ENCODE peak calls at places on chromosomes 12 and 14, in five cellular contexts. N is H9, H is IMR-90, D is mesenchymal stem cell, B is H1. P is an unnamed sample.

GRCh38 chr12:8559676-8560075 is 19.0 kb upstream of the CLEC4E start:
- DNase-seq in N (no peak), H (no peak), D (no peak), B (no peak), P (no peak)

GRCh38 chr14:75520852-75521251 is 1.4 kb upstream of the BATF start:
- DNase-seq in N (no peak), H (no peak), D (no peak), B (no peak), P (no peak)

GRCh38 chr14:29607129-29607528 is 320.5 kb downstream of the PRKD1 start:
- DNase-seq in N (no peak), H (no peak), D (peak; percentile 6), B (no peak), P (no peak)

GRCh38 chr12:49170924-49171323 is 18.0 kb downstream of the TUBA1A start:
- DNase-seq in N (no peak), H (no peak), D (no peak), B (no peak), P (no peak)

GRCh38 chr12:51533799-51534198 is 57.2 kb upstream of the SCN8A start:
- DNase-seq in N (peak; percentile 23), H (peak; percentile 36), D (peak; percentile 33), B (no peak), P (no peak)

GRCh38 chr14:28756896-28757570 is 9.6 kb upstream of the FOXG1 start:
- DNase-seq in N (peak; percentile 62), H (peak; percentile 54), D (peak; percentile 51), B (no peak), P (no peak)

GRCh38 chr12:126936181-126936851 is 1330.7 kb upstream of the TMEM132C start:
- DNase-seq in N (no peak), H (no peak), D (no peak), B (no peak), P (no peak)

GRCh38 chr12:51686727-51687126 is 95.7 kb downstream of the SCN8A start:
- DNase-seq in N (no peak), H (peak; percentile 42), D (peak; percentile 9), B (no peak), P (no peak)

GRCh38 chr12:40921563-40922163 is 229.4 kb downstream of the CNTN1 start:
- DNase-seq in N (no peak), H (peak; percentile 19), D (peak; percentile 25), B (no peak), P (no peak)

GRCh38 chr14:24234095-24235020 is 1.6 kb downstream of the GMPR2 start:
- DNase-seq in N (no peak), H (no peak), D (no peak), B (no peak), P (no peak)

GRCh38 chr12:14260011-14260993 is 105.2 kb upstream of the ATF7IP start:
- DNase-seq in N (peak; percentile 99), H (peak; percentile 93), D (peak; percentile 91), B (peak; percentile 93), P (peak; percentile 86)

GRCh38 chr14:51846631-51847488 is 13.6 kb upstream of the GNG2 start:
- DNase-seq in N (peak; percentile 81), H (peak; percentile 53), D (peak; percentile 84), B (peak; percentile 46), P (peak; percentile 87)

GRCh38 chr12:43104524-43104923 is 447.5 kb downstream of the ADAMTS20 start:
- DNase-seq in N (no peak), H (peak; percentile 64), D (no peak), B (no peak), P (no peak)

GRCh38 chr12:97404549-97404948 is 58.1 kb upstream of the RMST start:
- DNase-seq in N (peak; percentile 75), H (peak; percentile 6), D (peak; percentile 24), B (no peak), P (peak; percentile 38)

GRCh38 chr12:94875525-94875924 is 128.0 kb downstream of the NDUFA12 start:
- DNase-seq in N (peak; percentile 66), H (no peak), D (no peak), B (no peak), P (no peak)

GRCh38 chr12:34604227-34604626 is 581.9 kb downstream of the ALG10 start:
- DNase-seq in N (no peak), H (no peak), D (no peak), B (no peak), P (no peak)

GRCh38 chr12:80565276-80565675 is 121.2 kb downstream of the PTPRQ start:
- DNase-seq in N (no peak), H (peak; percentile 84), D (peak; percentile 42), B (no peak), P (no peak)

GRCh38 chr14:37870947-37871346 is 275.5 kb downstream of the TTC6 start:
- DNase-seq in N (no peak), H (no peak), D (no peak), B (no peak), P (no peak)

GRCh38 chr12:124233041-124233836 is 61.7 kb upstream of the RFLNA start:
- DNase-seq in N (no peak), H (peak; percentile 84), D (peak; percentile 94), B (no peak), P (no peak)

GRCh38 chr14:105059035-105059916 is 6.0 kb downstream of the GPR132 start:
- DNase-seq in N (peak; percentile 60), H (no peak), D (no peak), B (no peak), P (no peak)

GRCh38 chr14:20489093-20489994 is 16.0 kb upstream of the RNASE10 start:
- DNase-seq in N (no peak), H (peak; percentile 28), D (no peak), B (no peak), P (no peak)

GRCh38 chr12:65999564-66000280 is 130.8 kb downstream of the LLPH start:
- DNase-seq in N (no peak), H (peak; percentile 65), D (no peak), B (no peak), P (no peak)

GRCh38 chr14:106094654-106095189 is 568.3 kb downstream of the TMEM121 start:
- DNase-seq in N (no peak), H (no peak), D (no peak), B (no peak), P (no peak)

GRCh38 chr14:94062344-94062904 is 18.6 kb downstream of the DDX24 start:
- DNase-seq in N (no peak), H (peak; percentile 64), D (no peak), B (no peak), P (no peak)

GRCh38 chr14:70907172-70907995 is at the start of gene PCNX1:
- DNase-seq in N (peak; percentile 91), H (peak; percentile 79), D (peak; percentile 86), B (peak; percentile 64), P (peak; percentile 86)

GRCh38 chr14:70906785-70907171 is 481 bp upstream of the PCNX1 start:
- DNase-seq in N (no peak), H (no peak), D (peak; percentile 29), B (no peak), P (no peak)

GRCh38 chr14:70908918-70909641 is 1.8 kb downstream of the PCNX1 start:
- DNase-seq in N (no peak), H (no peak), D (no peak), B (no peak), P (no peak)

GRCh38 chr14:70909788-70910614 is 2.7 kb downstream of the PCNX1 start:
- DNase-seq in N (no peak), H (no peak), D (peak; percentile 28), B (no peak), P (no peak)

DNA sequence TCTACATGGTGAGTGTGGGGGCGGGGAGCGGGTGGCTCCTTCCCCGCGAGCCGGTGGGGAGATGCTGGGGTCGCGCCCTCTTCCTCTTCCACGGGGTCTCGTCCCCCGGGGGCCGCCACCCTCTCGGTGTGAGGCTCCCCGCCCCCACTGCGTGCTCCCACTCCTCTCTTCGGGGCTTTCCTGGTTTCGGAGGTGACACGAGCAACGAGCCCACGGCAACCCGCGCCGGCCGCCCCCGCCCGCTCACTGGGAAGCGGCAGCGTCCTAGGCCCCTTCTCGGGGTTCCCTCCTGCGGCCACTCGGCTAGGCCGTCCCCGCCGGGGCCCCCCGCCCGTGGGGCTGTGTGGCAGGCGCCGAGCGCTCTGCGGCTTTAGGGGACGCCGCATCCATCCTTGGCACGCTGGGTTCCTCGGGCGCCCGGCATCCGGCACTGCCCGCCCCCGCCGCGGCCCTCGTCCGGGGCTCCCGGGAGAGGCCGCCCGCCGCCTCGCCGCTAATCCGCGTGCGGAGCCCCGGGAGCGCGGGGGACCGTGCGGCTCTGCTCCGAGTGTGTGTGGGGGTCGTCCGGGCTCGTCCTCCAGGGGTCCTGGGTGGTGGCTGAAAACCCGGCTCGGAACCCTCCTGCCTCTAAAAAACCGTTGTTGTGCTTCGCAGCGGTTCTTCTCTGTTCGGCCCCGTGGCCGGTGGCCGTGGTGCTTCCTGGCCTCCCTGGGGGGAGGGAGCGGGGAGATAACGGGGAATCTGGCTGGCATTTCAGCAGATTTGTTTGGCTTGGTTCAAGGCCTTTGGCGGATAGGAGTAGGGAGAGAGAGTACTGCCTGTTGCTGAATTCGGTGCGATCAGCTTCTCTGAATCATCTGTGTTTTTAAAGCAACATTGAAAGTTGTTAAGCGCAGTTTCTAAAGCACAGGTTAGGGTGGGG is 998 bp downstream of the PCNX1 start:
- DNase-seq in N (peak; percentile 64), H (peak; percentile 69), D (peak; percentile 64), B (peak; percentile 33), P (no peak)
- H3K23ac ChIP-seq in N (no peak overlapping the region), H (peak overlapping the region; percentile 91), D (peak overlapping the region; percentile 91), B (no peak overlapping the region), P (peak overlapping the region; percentile 89)

GRCh38 chr14:67245104-67245503 is 3.9 kb downstream of the PALS1 start:
- DNase-seq in N (no peak), H (no peak), D (no peak), B (no peak), P (no peak)

GRCh38 chr14:67239582-67239981 is 1.7 kb upstream of the PALS1 start:
- DNase-seq in N (no peak), H (no peak), D (no peak), B (no peak), P (no peak)

GRCh38 chr14:67240168-67240932 is 885 bp upstream of the PALS1 start:
- DNase-seq in N (peak; percentile 42), H (peak; percentile 11), D (no peak), B (no peak), P (no peak)

GRCh38 chr14:67240978-67241415 is 238 bp upstream of the PALS1 start:
- DNase-seq in N (peak; percentile 98), H (peak; percentile 96), D (peak; percentile 97), B (peak; percentile 87), P (peak; percentile 97)

GRCh38 chr14:67241416-67242362 is at the start of gene PALS1:
- DNase-seq in N (no peak), H (peak; percentile 88), D (peak; percentile 90), B (no peak), P (no peak)
- H4K91ac ChIP-seq in N (peak within 1 kb of the TSS; percentile 72), H (peak within 1 kb of the TSS; percentile 44), D (peak within 1 kb of the TSS; percentile 98), B (peak within 1 kb of the TSS; percentile 84), P (peak within 1 kb of the TSS; percentile 97)

GRCh38 chr12:113191236-113191635 is 5.7 kb downstream of the RITA1 start:
- DNase-seq in N (no peak), H (no peak), D (no peak), B (no peak), P (no peak)

GRCh38 chr12:113187588-113187987 is 2.1 kb downstream of the RITA1 start:
- DNase-seq in N (no peak), H (no peak), D (no peak), B (no peak), P (no peak)

GRCh38 chr12:113186666-113187325 is 1.3 kb downstream of the RITA1 start:
- DNase-seq in N (no peak), H (no peak), D (no peak), B (no peak), P (no peak)

GRCh38 chr12:113190761-113191160 is 5.2 kb downstream of the RITA1 start:
- DNase-seq in N (peak; percentile 74), H (peak; percentile 45), D (peak; percentile 65), B (no peak), P (no peak)

GRCh38 chr12:113189361-113189760 is 3.8 kb downstream of the RITA1 start:
- DNase-seq in N (no peak), H (no peak), D (no peak), B (no peak), P (no peak)
- H3K27ac ChIP-seq in N (no peak overlapping the region), H (no peak overlapping the region), D (no peak overlapping the region), B (no peak overlapping the region), P (no peak overlapping the region)

GRCh38 chr14:58294201-58294600 is 4.2 kb upstream of the ARID4A start:
- DNase-seq in N (no peak), H (no peak), D (no peak), B (no peak), P (no peak)
- H3K23ac ChIP-seq in N (no peak overlapping the region), H (no peak overlapping the region), D (no peak overlapping the region), B (no peak overlapping the region), P (no peak overlapping the region)